ENCODE peak calls at places on chromosomes 3 and 15, in five cellular contexts. One of them, this sample, is unnamed.

GRCh38 chr3:128278761-128279593 is 125.7 kb downstream of the EEFSEC start:
- DNase-seq in DMS153: no peak
- DNase-seq in naive thymus-derived CD4-positive, alpha-beta T cell: no peak
- DNase-seq in RCC 7860: no peak
- DNase-seq in amniotic stem cell: peak; percentile 67
- DNase-seq in this sample: peak; percentile 54

GRCh38 chr3:32002536-32003368 is 21.2 kb downstream of the ZNF860 start:
- DNase-seq in DMS153: no peak
- DNase-seq in naive thymus-derived CD4-positive, alpha-beta T cell: no peak
- DNase-seq in RCC 7860: no peak
- DNase-seq in amniotic stem cell: no peak
- DNase-seq in this sample: no peak

GRCh38 chr3:72145506-72146380 is 360.8 kb upstream of the PROK2 start:
- DNase-seq in DMS153: no peak
- DNase-seq in naive thymus-derived CD4-positive, alpha-beta T cell: no peak
- DNase-seq in RCC 7860: no peak
- DNase-seq in amniotic stem cell: peak; percentile 7
- DNase-seq in this sample: peak; percentile 18

GRCh38 chr15:39061952-39062464 is 497.4 kb upstream of the RASGRP1 start:
- DNase-seq in DMS153: no peak
- DNase-seq in naive thymus-derived CD4-positive, alpha-beta T cell: no peak
- DNase-seq in RCC 7860: no peak
- DNase-seq in amniotic stem cell: no peak
- DNase-seq in this sample: peak; percentile 38

GRCh38 chr3:171972965-171973364 is 66.4 kb upstream of the FNDC3B start:
- DNase-seq in DMS153: no peak
- DNase-seq in naive thymus-derived CD4-positive, alpha-beta T cell: no peak
- DNase-seq in RCC 7860: no peak
- DNase-seq in amniotic stem cell: no peak
- DNase-seq in this sample: no peak

GRCh38 chr3:121627211-121627610 is 33.5 kb downstream of the HCLS1 start:
- DNase-seq in DMS153: no peak
- DNase-seq in naive thymus-derived CD4-positive, alpha-beta T cell: no peak
- DNase-seq in RCC 7860: no peak
- DNase-seq in amniotic stem cell: no peak
- DNase-seq in this sample: no peak

GRCh38 chr15:60324706-60325438 is 72.9 kb downstream of the ANXA2 start:
- DNase-seq in DMS153: no peak
- DNase-seq in naive thymus-derived CD4-positive, alpha-beta T cell: no peak
- DNase-seq in RCC 7860: no peak
- DNase-seq in amniotic stem cell: no peak
- DNase-seq in this sample: no peak

GRCh38 chr3:194468086-194468485 is 18.7 kb downstream of the ATP13A3 start:
- DNase-seq in DMS153: no peak
- DNase-seq in naive thymus-derived CD4-positive, alpha-beta T cell: no peak
- DNase-seq in RCC 7860: no peak
- DNase-seq in amniotic stem cell: no peak
- DNase-seq in this sample: no peak

GRCh38 chr3:37540786-37541185 is 320.9 kb upstream of the CTDSPL start:
- DNase-seq in DMS153: peak; percentile 14
- DNase-seq in naive thymus-derived CD4-positive, alpha-beta T cell: no peak
- DNase-seq in RCC 7860: no peak
- DNase-seq in amniotic stem cell: no peak
- DNase-seq in this sample: no peak

GRCh38 chr15:63075072-63075995 is 32.8 kb downstream of the TPM1 start:
- DNase-seq in DMS153: no peak
- DNase-seq in naive thymus-derived CD4-positive, alpha-beta T cell: no peak
- DNase-seq in RCC 7860: peak; percentile 42
- DNase-seq in amniotic stem cell: no peak
- DNase-seq in this sample: peak; percentile 61

GRCh38 chr15:65101891-65102708 is 12.9 kb downstream of the UBAP1L start:
- DNase-seq in DMS153: no peak
- DNase-seq in naive thymus-derived CD4-positive, alpha-beta T cell: no peak
- DNase-seq in RCC 7860: no peak
- DNase-seq in amniotic stem cell: no peak
- DNase-seq in this sample: peak; percentile 80

GRCh38 chr3:52511509-52511908 is 16.4 kb downstream of the STAB1 start:
- DNase-seq in DMS153: no peak
- DNase-seq in naive thymus-derived CD4-positive, alpha-beta T cell: no peak
- DNase-seq in RCC 7860: no peak
- DNase-seq in amniotic stem cell: no peak
- DNase-seq in this sample: no peak

GRCh38 chr3:123657578-123657977 is 72.7 kb upstream of the HACD2 start:
- DNase-seq in DMS153: no peak
- DNase-seq in naive thymus-derived CD4-positive, alpha-beta T cell: no peak
- DNase-seq in RCC 7860: no peak
- DNase-seq in amniotic stem cell: no peak
- DNase-seq in this sample: no peak

GRCh38 chr3:27224197-27224596 is 145.0 kb downstream of the NEK10 start:
- DNase-seq in DMS153: no peak
- DNase-seq in naive thymus-derived CD4-positive, alpha-beta T cell: no peak
- DNase-seq in RCC 7860: no peak
- DNase-seq in amniotic stem cell: no peak
- DNase-seq in this sample: no peak

GRCh38 chr3:134473868-134474546 is 11.8 kb downstream of the ANAPC13 start:
- DNase-seq in DMS153: peak; percentile 55
- DNase-seq in naive thymus-derived CD4-positive, alpha-beta T cell: peak; percentile 77
- DNase-seq in RCC 7860: peak; percentile 62
- DNase-seq in amniotic stem cell: peak; percentile 86
- DNase-seq in this sample: peak; percentile 98

GRCh38 chr3:71010731-71011455 is 572.6 kb downstream of the FOXP1 start:
- DNase-seq in DMS153: peak; percentile 46
- DNase-seq in naive thymus-derived CD4-positive, alpha-beta T cell: peak; percentile 76
- DNase-seq in RCC 7860: peak; percentile 37
- DNase-seq in amniotic stem cell: no peak
- DNase-seq in this sample: no peak

GRCh38 chr3:154904328-154904727 is 175.8 kb upstream of the MME start:
- DNase-seq in DMS153: peak; percentile 2
- DNase-seq in naive thymus-derived CD4-positive, alpha-beta T cell: no peak
- DNase-seq in RCC 7860: no peak
- DNase-seq in amniotic stem cell: no peak
- DNase-seq in this sample: peak; percentile 78

GRCh38 chr3:143975549-143976152 is 4.0 kb downstream of the DIPK2A start:
- DNase-seq in DMS153: no peak
- DNase-seq in naive thymus-derived CD4-positive, alpha-beta T cell: no peak
- DNase-seq in RCC 7860: peak; percentile 10
- DNase-seq in amniotic stem cell: peak; percentile 35
- DNase-seq in this sample: peak; percentile 32

GRCh38 chr3:7959094-7959493 is 542.5 kb upstream of the LMCD1 start:
- DNase-seq in DMS153: no peak
- DNase-seq in naive thymus-derived CD4-positive, alpha-beta T cell: no peak
- DNase-seq in RCC 7860: no peak
- DNase-seq in amniotic stem cell: no peak
- DNase-seq in this sample: no peak

GRCh38 chr3:65996605-65997004 is 42.1 kb downstream of the MAGI1 start:
- DNase-seq in DMS153: no peak
- DNase-seq in naive thymus-derived CD4-positive, alpha-beta T cell: no peak
- DNase-seq in RCC 7860: peak; percentile 26
- DNase-seq in amniotic stem cell: no peak
- DNase-seq in this sample: peak; percentile 36